ENCODE peak calls at places on chromosomes 4 and X, in six cellular contexts. D, G, F, O, L and R are unnamed samples.

GRCh38 chr4:73603307-73603710 is 16.9 kb downstream of the RASSF6 start:
- DNase-seq in D (no peak), G (peak; percentile 51), F (no peak), O (no peak), L (peak; percentile 88), R (no peak)

GRCh38 chr4:21792736-21793135 is 155.8 kb downstream of the KCNIP4 start:
- DNase-seq in D (no peak), G (no peak), F (no peak), O (no peak), L (no peak), R (no peak)

GRCh38 chrX:70422886-70423336 is at the start of gene GDPD2:
- DNase-seq in D (no peak), G (no peak), F (no peak), O (peak; percentile 61), L (peak; percentile 50), R (peak; percentile 46)

GRCh38 chr4:185227131-185227551 is 17.7 kb downstream of the SNX25 start:
- DNase-seq in D (no peak), G (no peak), F (no peak), O (no peak), L (peak; percentile 29), R (no peak)

GRCh38 chrX:9611436-9612145 is 146.7 kb downstream of the TBL1X start:
- DNase-seq in D (no peak), G (no peak), F (no peak), O (no peak), L (peak; percentile 15), R (peak; percentile 30)

GRCh38 chrX:153802513-153803045 is 8.1 kb downstream of the SSR4 start:
- DNase-seq in D (no peak), G (no peak), F (no peak), O (no peak), L (no peak), R (no peak)

GRCh38 chr4:173488656-173489055 is 41.4 kb downstream of the HAND2 start:
- DNase-seq in D (no peak), G (no peak), F (no peak), O (no peak), L (no peak), R (no peak)

GRCh38 chr4:128286474-128287158 is 997 bp downstream of the PGRMC2 start:
- DNase-seq in D (no peak), G (peak; percentile 49), F (peak; percentile 34), O (no peak), L (peak; percentile 44), R (peak; percentile 29)

GRCh38 chrX:133185938-133186337 is 32.2 kb downstream of the TFDP3 start:
- DNase-seq in D (no peak), G (no peak), F (no peak), O (no peak), L (peak; percentile 24), R (no peak)

GRCh38 chr4:150583287-150584197 is 1.6 kb downstream of the MAB21L2 start:
- DNase-seq in D (no peak), G (no peak), F (no peak), O (no peak), L (no peak), R (peak; percentile 59)

GRCh38 chr4:67685532-67685859 is 15.5 kb downstream of the UBA6 start:
- DNase-seq in D (no peak), G (no peak), F (no peak), O (no peak), L (no peak), R (no peak)

GRCh38 chr4:107283587-107284559 is 247.8 kb upstream of the DKK2 start:
- DNase-seq in D (no peak), G (no peak), F (no peak), O (peak; percentile 27), L (no peak), R (peak; percentile 27)

GRCh38 chr4:27094224-27094623 is 233.6 kb downstream of the STIM2 start:
- DNase-seq in D (no peak), G (no peak), F (no peak), O (no peak), L (no peak), R (no peak)

GRCh38 chr4:56656346-56656643 is 24.8 kb downstream of the HOPX start:
- DNase-seq in D (no peak), G (no peak), F (no peak), O (no peak), L (no peak), R (peak; percentile 63)

GRCh38 chr4:141130947-141131545 is 2.2 kb downstream of the RNF150 start:
- DNase-seq in D (no peak), G (no peak), F (no peak), O (no peak), L (no peak), R (peak; percentile 36)

GRCh38 chrX:94645727-94646126 is 971.7 kb downstream of the FAM133A start:
- DNase-seq in D (no peak), G (no peak), F (no peak), O (no peak), L (no peak), R (no peak)

GRCh38 chr4:76784237-76784636 is 113.7 kb downstream of the SOWAHB start:
- DNase-seq in D (no peak), G (no peak), F (no peak), O (no peak), L (no peak), R (no peak)
- TF ChIP-seq USF2 in D (no peak), G (no peak), F (no peak), O (no peak), L (no peak), R (no peak)

DNA sequence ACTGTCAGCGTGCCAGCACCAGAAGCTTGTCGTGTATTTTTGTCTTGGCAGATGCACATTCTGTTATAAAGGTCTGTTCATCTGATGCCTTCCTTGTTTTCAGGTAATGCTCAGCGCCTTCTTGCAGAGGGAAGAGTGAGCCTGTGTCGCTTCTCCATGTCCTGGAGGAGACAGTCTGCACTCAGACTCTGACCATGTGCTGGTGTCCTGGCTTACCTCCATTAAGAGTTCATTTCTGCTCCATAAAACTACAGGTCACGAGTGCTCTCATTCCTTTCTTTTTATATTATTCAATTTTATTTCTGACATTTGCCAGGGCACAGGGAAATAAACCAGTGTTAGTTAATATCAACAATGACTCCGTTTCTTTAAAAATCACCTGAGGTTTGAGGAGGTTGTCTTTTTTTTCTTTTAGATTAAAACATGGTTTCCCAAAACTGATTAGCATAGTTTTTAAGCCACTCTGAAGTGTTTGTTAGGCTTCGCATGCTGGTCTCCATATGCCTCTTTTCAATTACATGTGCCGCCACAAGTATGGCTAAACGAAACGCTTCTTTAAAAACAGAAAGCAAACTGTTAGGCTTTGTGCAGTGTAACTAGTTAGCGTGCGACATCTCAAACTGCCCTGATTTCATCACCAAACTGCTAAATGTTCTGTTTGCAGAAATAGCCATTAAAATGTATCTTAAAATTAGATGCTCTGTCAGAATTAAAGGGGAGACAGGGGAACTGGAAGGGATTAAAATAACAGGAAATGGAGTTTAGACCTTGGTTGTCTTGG is 215.3 kb upstream of the GK2 start:
- DNase-seq in D (no peak), G (no peak), F (no peak), O (no peak), L (no peak), R (no peak)
- TF ChIP-seq CHD2 in D (no peak), G (no peak), F (no peak), O (no peak), L (no peak), R (no peak)

DNA sequence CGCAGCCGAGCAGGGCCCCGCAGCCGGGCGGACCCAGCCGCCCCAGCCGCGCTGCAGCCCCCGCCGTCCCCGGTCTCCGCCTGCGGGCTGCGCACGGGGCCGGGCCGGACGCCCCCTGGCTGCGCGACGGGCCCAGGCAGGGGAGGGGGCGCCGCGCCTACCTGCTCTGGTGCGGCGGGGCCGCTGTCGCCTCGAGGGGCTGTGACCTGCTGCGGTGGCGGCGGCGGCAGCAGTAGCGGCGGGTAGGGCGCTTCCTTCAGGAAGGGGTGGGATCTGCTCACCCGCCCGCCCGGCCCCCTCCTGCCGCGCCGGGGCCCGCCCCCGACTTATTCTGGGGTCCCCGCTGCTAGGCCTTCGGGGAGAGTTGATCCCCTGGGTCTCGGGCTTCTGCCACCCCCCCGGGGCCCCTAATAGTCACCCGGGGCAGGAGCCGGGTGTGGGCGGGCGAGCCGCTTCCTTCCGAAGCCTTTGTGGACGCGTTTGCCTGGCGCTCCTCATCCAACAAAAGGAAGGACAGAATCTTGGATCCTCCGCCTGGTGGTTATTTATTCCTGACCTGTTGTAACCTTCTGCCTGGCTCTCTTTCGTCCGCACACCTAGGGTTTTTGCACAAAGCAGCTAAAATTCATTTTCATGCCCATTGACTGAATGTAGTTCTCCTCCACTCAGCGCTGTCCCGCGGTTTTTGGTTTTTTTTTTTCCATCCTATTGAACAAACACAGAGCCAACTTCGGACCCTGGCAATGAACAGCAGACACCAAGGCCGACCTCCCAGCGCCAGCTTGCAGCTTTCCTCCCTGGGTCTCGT is at the start of gene TMEM150C:
- DNase-seq in D (no peak), G (peak; percentile 45), F (no peak), O (no peak), L (no peak), R (peak; percentile 82)
- TF ChIP-seq USF2 in D (no peak), G (no peak), F (no peak), O (no peak), L (no peak), R (no peak)

DNA sequence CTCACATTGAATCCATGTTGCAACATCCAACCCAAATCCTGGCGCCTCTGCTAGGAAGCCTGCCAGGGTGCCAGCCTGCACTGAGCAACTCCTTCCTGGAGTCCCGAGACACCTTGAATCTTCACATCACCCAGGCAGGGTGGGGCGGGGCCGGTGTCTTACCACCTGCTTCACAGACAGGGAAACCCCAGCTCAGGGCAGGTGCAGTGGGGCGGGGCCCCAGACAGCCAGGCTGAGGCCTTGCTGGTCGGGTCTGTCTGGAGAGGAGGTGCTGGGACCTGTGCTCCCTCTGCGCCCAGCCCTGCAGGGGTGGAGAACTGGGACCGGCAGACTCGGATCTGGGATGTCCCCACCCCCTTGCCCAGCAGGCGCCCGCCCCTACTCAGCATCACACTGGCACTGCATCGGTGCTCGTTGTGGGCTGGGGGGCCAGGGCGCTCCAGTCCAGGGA is 31.5 kb upstream of the HTRA3 start:
- DNase-seq in D (no peak), G (no peak), F (no peak), O (no peak), L (no peak), R (no peak)
- TF ChIP-seq CHD2 in D (no peak), G (no peak), F (no peak), O (no peak), L (no peak), R (no peak)

GRCh38 chr4:1676605-1677525 is 7.2 kb downstream of the FAM53A start:
- DNase-seq in D (no peak), G (no peak), F (peak; percentile 65), O (no peak), L (no peak), R (no peak)
- TF ChIP-seq USF2 in D (no peak), G (no peak), F (no peak), O (no peak), L (no peak), R (no peak)